ENCODE peak calls at places on chromosome 12, in five cellular contexts. One of them, this sample, is unnamed.
A peak's percentile ranks its signal among the peaks of the same experiment; 100 is the strongest.

GRCh38 chr12:86241600-86241999 is 14.6 kb downstream of the MGAT4C start:
- DNase-seq in neural progenitor cell: no peak
- DNase-seq in GM23248: no peak
- DNase-seq in PC-3: no peak
- DNase-seq in GM23338: no peak
- DNase-seq in this sample: no peak

GRCh38 chr12:108265505-108265904 is 73.6 kb downstream of the CMKLR1 start:
- DNase-seq in GM23248: no peak
- DNase-seq in GM23338: no peak
- DNase-seq in PC-3: no peak
- DNase-seq in neural progenitor cell: no peak
- DNase-seq in this sample: no peak

GRCh38 chr12:131076277-131076676 is 122.6 kb downstream of the ADGRD1 start:
- DNase-seq in PC-3: no peak
- DNase-seq in neural progenitor cell: no peak
- DNase-seq in GM23338: no peak
- DNase-seq in GM23248: no peak
- DNase-seq in this sample: no peak

GRCh38 chr12:11015775-11016430 is 6.5 kb downstream of the TAS2R19 start:
- DNase-seq in GM23338: no peak
- DNase-seq in neural progenitor cell: no peak
- DNase-seq in GM23248: no peak
- DNase-seq in PC-3: no peak
- DNase-seq in this sample: no peak

GRCh38 chr12:52601671-52602070 is 408 bp upstream of the KRT72 start:
- DNase-seq in GM23248: no peak
- DNase-seq in neural progenitor cell: no peak
- DNase-seq in PC-3: no peak
- DNase-seq in GM23338: no peak
- DNase-seq in this sample: no peak

GRCh38 chr12:82529096-82529495 is 157.6 kb upstream of the TMTC2 start:
- DNase-seq in GM23338: no peak
- DNase-seq in PC-3: no peak
- DNase-seq in neural progenitor cell: no peak
- DNase-seq in GM23248: no peak
- DNase-seq in this sample: no peak

GRCh38 chr12:11500222-11500860 is 105.0 kb upstream of the PRB2 start:
- DNase-seq in neural progenitor cell: peak; percentile 97
- DNase-seq in GM23338: peak; percentile 97
- DNase-seq in GM23248: peak; percentile 78
- DNase-seq in PC-3: peak; percentile 40
- DNase-seq in this sample: peak; percentile 11

GRCh38 chr12:55712700-55713415 is 3.0 kb upstream of the BLOC1S1 start:
- DNase-seq in PC-3: no peak
- DNase-seq in neural progenitor cell: no peak
- DNase-seq in GM23248: peak; percentile 48
- DNase-seq in GM23338: no peak
- DNase-seq in this sample: no peak

GRCh38 chr12:97471194-97471593 is 8.6 kb downstream of the RMST start:
- DNase-seq in neural progenitor cell: no peak
- DNase-seq in GM23338: no peak
- DNase-seq in PC-3: no peak
- DNase-seq in GM23248: no peak
- DNase-seq in this sample: no peak

GRCh38 chr12:129215436-129216025 is 362.3 kb downstream of the GLT1D1 start:
- DNase-seq in GM23248: no peak
- DNase-seq in neural progenitor cell: no peak
- DNase-seq in PC-3: no peak
- DNase-seq in GM23338: no peak
- DNase-seq in this sample: no peak

GRCh38 chr12:68825569-68826217 is 17.7 kb downstream of the MDM2 start:
- DNase-seq in neural progenitor cell: no peak
- DNase-seq in GM23248: no peak
- DNase-seq in PC-3: no peak
- DNase-seq in GM23338: no peak
- DNase-seq in this sample: no peak

GRCh38 chr12:117192057-117192456 is 1.8 kb upstream of the FBXO21 start:
- DNase-seq in neural progenitor cell: no peak
- DNase-seq in PC-3: no peak
- DNase-seq in GM23248: peak; percentile 4
- DNase-seq in GM23338: peak; percentile 52
- DNase-seq in this sample: no peak

GRCh38 chr12:50086148-50086547 is 1.0 kb downstream of the SMARCD1 start:
- DNase-seq in GM23338: no peak
- DNase-seq in PC-3: peak; percentile 27
- DNase-seq in neural progenitor cell: no peak
- DNase-seq in GM23248: no peak
- DNase-seq in this sample: peak; percentile 88

GRCh38 chr12:22765731-22766130 is 140.8 kb downstream of the ETNK1 start:
- DNase-seq in neural progenitor cell: peak; percentile 65
- DNase-seq in PC-3: no peak
- DNase-seq in GM23338: no peak
- DNase-seq in GM23248: no peak
- DNase-seq in this sample: no peak

DNA sequence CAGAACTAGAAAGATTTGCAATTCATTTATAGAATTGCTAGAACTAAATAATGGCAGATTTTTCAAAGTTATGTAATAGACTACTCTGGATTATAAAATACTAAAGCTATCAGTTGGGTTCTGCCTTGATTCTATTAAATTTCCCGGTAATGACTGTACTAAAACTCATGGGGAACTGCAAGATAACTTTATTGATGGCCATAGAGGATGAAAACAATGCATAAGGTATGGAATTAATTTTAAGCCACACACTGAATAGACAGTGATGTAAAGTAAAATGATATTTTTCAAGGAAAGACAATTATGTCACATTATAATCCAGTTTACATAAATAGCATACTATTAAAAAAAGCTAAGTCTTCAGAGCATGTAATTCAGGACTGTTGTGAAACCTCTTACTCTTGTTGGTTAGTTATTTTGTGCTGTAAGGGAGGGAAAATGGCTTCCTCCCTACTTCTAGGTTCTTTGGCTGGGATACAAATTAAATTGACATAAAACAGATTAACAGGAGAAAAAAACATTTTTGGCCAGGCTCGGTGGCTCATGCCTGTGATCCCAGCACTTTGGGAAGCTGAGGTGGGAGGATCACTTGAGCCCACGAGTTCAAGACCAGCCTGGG is 134.4 kb upstream of the AMIGO2 start:
- DNase-seq in GM23248: no peak
- DNase-seq in neural progenitor cell: no peak
- DNase-seq in GM23338: no peak
- DNase-seq in PC-3: no peak
- DNase-seq in this sample: no peak
- H3F3A ChIP-seq in GM23248: peaks cover 3% of the 10 kb centered on the region
- H3F3A ChIP-seq in neural progenitor cell: no peaks in the 10 kb centered on the region
- H3F3A ChIP-seq in GM23338: no peaks in the 10 kb centered on the region
- H3F3A ChIP-seq in PC-3: no peaks in the 10 kb centered on the region
- H3F3A ChIP-seq in this sample: peaks cover 15% of the 10 kb centered on the region

DNA sequence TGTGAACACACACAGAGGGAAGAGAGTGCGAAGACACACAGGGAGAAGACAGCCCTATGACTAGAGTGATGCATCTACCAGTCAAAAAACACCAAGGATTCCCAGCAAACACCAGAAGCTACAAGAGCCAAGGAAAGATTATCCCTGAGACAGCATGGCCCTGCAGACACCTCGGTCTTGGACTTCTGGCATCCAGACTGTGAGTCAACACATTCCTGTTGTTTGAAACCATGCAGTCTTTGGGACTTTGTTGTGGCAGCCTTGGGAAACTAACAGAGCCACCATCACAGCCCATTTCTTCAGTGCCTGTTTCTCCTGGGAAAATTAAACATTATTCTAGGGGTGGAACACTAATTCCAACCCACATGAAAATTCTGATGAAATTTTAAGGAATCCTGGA is 220.6 kb downstream of the GXYLT1 start:
- DNase-seq in GM23248: peak; percentile 12
- DNase-seq in PC-3: no peak
- DNase-seq in neural progenitor cell: no peak
- DNase-seq in GM23338: no peak
- DNase-seq in this sample: no peak
- TF ChIP-seq EZH2 in GM23248: no peak
- TF ChIP-seq EZH2 in PC-3: no peak
- TF ChIP-seq EZH2 in neural progenitor cell: no peak
- TF ChIP-seq EZH2 in GM23338: no peak
- TF ChIP-seq EZH2 in this sample: no peak

GRCh38 chr12:105369014-105369413 is 38.5 kb downstream of the C12orf75 start:
- DNase-seq in GM23338: no peak
- DNase-seq in PC-3: peak; percentile 30
- DNase-seq in GM23248: peak; percentile 96
- DNase-seq in neural progenitor cell: no peak
- DNase-seq in this sample: no peak
- TF ChIP-seq EZH2phosphoT487 in GM23338: no peak
- TF ChIP-seq EZH2phosphoT487 in PC-3: no peak
- TF ChIP-seq EZH2phosphoT487 in GM23248: no peak
- TF ChIP-seq EZH2phosphoT487 in neural progenitor cell: no peak
- TF ChIP-seq EZH2phosphoT487 in this sample: no peak

GRCh38 chr12:105228966-105229365 is 7.0 kb downstream of the APPL2 start:
- DNase-seq in PC-3: no peak
- DNase-seq in neural progenitor cell: no peak
- DNase-seq in GM23248: no peak
- DNase-seq in GM23338: no peak
- DNase-seq in this sample: no peak

GRCh38 chr12:105231396-105231795 is 4.6 kb downstream of the APPL2 start:
- DNase-seq in PC-3: no peak
- DNase-seq in GM23338: no peak
- DNase-seq in GM23248: no peak
- DNase-seq in neural progenitor cell: no peak
- DNase-seq in this sample: no peak

GRCh38 chr12:105227879-105228278 is 8.1 kb downstream of the APPL2 start:
- DNase-seq in neural progenitor cell: no peak
- DNase-seq in GM23248: peak; percentile 46
- DNase-seq in GM23338: no peak
- DNase-seq in PC-3: no peak
- DNase-seq in this sample: no peak

GRCh38 chr12:105228494-105228893 is 7.5 kb downstream of the APPL2 start:
- DNase-seq in neural progenitor cell: no peak
- DNase-seq in GM23248: peak; percentile 91
- DNase-seq in GM23338: no peak
- DNase-seq in PC-3: no peak
- DNase-seq in this sample: peak; percentile 93

DNA sequence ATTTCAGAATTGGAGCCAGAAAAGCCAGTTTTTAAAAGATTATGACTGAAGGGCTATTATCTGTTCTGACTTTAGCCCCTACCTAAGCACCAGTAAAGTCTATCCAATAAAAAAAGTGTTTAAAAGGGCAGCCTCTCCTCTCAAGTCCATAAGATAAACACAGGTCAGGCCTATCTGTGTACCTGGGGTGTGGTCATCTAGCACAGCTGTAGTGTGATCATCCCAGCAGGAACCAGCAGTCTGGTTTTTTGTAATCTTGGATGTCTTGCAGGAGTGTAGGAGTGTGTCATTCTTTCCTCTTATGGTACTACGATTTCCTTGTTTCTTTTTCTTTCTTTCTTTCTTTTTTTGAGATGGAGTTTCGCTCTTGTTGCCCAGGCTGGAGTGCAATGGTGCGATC is 6.5 kb downstream of the APPL2 start:
- DNase-seq in GM23338: no peak
- DNase-seq in GM23248: peak; percentile 79
- DNase-seq in neural progenitor cell: no peak
- DNase-seq in PC-3: no peak
- DNase-seq in this sample: no peak
- H3F3A ChIP-seq in GM23338: no peaks in the 10 kb centered on the region
- H3F3A ChIP-seq in GM23248: peaks cover 94% of the 10 kb centered on the region
- H3F3A ChIP-seq in neural progenitor cell: no peaks in the 10 kb centered on the region
- H3F3A ChIP-seq in PC-3: no peaks in the 10 kb centered on the region
- H3F3A ChIP-seq in this sample: peaks cover 45% of the 10 kb centered on the region

DNA sequence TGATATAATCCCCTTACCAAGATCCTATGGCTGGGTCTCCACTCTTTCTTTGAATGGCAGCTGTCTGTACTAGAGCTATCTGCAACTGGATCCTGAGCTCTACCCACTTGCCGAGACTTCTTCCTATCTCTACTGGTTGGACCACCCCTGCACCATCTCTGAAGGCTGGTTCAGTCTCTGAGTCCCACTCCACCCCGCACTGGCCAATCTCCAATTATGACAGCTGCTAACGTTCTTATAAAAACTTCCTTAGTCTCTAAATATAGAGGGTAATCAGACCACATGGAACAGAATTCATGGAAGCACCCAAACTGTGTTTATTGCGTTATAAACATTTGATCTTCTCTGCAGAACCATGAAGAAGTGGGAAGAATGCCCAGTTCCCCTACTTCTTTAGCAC is 186.6 kb upstream of the EEA1 start:
- DNase-seq in neural progenitor cell: no peak
- DNase-seq in GM23338: no peak
- DNase-seq in GM23248: no peak
- DNase-seq in PC-3: no peak
- DNase-seq in this sample: no peak
- TF ChIP-seq EZH2 in neural progenitor cell: no peak
- TF ChIP-seq EZH2 in GM23338: no peak
- TF ChIP-seq EZH2 in GM23248: no peak
- TF ChIP-seq EZH2 in PC-3: no peak
- TF ChIP-seq EZH2 in this sample: no peak

DNA sequence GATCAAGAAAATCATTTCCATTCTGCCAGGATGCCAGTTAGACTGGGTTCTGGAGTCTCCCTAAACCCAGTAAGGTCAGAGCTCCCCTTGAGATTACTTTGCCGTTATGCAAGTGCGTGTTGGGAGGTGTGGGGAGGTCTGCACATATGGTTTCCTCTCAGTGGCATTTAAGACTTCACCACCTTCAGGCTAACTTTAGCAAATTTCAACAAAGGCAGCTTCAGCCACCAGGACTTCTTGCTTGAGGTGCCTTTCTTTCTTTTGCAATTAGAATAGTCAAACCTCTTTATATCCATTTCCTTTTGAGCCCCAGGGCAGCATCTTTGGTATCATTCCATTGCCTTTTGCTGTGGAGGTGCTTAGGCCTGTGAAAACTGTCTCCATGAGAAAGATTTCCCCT is 117.2 kb upstream of the CCND2 start:
- DNase-seq in neural progenitor cell: no peak
- DNase-seq in GM23248: no peak
- DNase-seq in GM23338: peak; percentile 52
- DNase-seq in PC-3: no peak
- DNase-seq in this sample: no peak
- TF ChIP-seq EZH2phosphoT487 in neural progenitor cell: no peak
- TF ChIP-seq EZH2phosphoT487 in GM23248: no peak
- TF ChIP-seq EZH2phosphoT487 in GM23338: no peak
- TF ChIP-seq EZH2phosphoT487 in PC-3: no peak
- TF ChIP-seq EZH2phosphoT487 in this sample: no peak

This sample was measured in MM.1S.